ENCODE peak calls at places on chromosomes 16 and 17, in ten cellular contexts. One of them, this sample, is unnamed.

GRCh38 chr16:85259115-85259830 is 147.0 kb upstream of the CIBAR2 start:
- DNase-seq in mucosa of gallbladder: no peak
- DNase-seq in bronchial epithelial cell: no peak
- DNase-seq in effector memory CD8-positive, alpha-beta T cell: no peak
- DNase-seq in EH: no peak
- DNase-seq in kidney epithelial cell: no peak
- DNase-seq in adipocyte: no peak
- DNase-seq in stimulated activated CD4-positive, alpha-beta T cell treated with anti-CD3 and anti-CD28 coated beads, Interleukin-15, amount 100 ng/mL, for 1 hour: no peak
- DNase-seq in activated CD4-positive, CD25-positive, alpha-beta regulatory T cell: no peak
- DNase-seq in Peyer's patch: no peak
- DNase-seq in this sample: no peak

GRCh38 chr16:57988929-57989328 is 11.5 kb downstream of the ZNF319 start:
- DNase-seq in mucosa of gallbladder: no peak
- DNase-seq in EH: no peak
- DNase-seq in effector memory CD8-positive, alpha-beta T cell: no peak
- DNase-seq in Peyer's patch: no peak
- DNase-seq in stimulated activated CD4-positive, alpha-beta T cell treated with anti-CD3 and anti-CD28 coated beads, Interleukin-15, amount 100 ng/mL, for 1 hour: no peak
- DNase-seq in kidney epithelial cell: no peak
- DNase-seq in activated CD4-positive, CD25-positive, alpha-beta regulatory T cell: no peak
- DNase-seq in bronchial epithelial cell: peak
- DNase-seq in adipocyte: no peak
- DNase-seq in this sample: no peak

GRCh38 chr16:10093564-10093963 is 88.7 kb downstream of the GRIN2A start:
- DNase-seq in stimulated activated CD4-positive, alpha-beta T cell treated with anti-CD3 and anti-CD28 coated beads, Interleukin-15, amount 100 ng/mL, for 1 hour: no peak
- DNase-seq in adipocyte: no peak
- DNase-seq in kidney epithelial cell: no peak
- DNase-seq in mucosa of gallbladder: no peak
- DNase-seq in EH: no peak
- DNase-seq in activated CD4-positive, CD25-positive, alpha-beta regulatory T cell: no peak
- DNase-seq in Peyer's patch: no peak
- DNase-seq in effector memory CD8-positive, alpha-beta T cell: no peak
- DNase-seq in bronchial epithelial cell: no peak
- DNase-seq in this sample: peak

GRCh38 chr17:5758651-5759050 is 174.3 kb upstream of the NLRP1 start:
- DNase-seq in bronchial epithelial cell: peak
- DNase-seq in activated CD4-positive, CD25-positive, alpha-beta regulatory T cell: no peak
- DNase-seq in EH: peak
- DNase-seq in effector memory CD8-positive, alpha-beta T cell: no peak
- DNase-seq in mucosa of gallbladder: no peak
- DNase-seq in Peyer's patch: no peak
- DNase-seq in stimulated activated CD4-positive, alpha-beta T cell treated with anti-CD3 and anti-CD28 coated beads, Interleukin-15, amount 100 ng/mL, for 1 hour: no peak
- DNase-seq in kidney epithelial cell: no peak
- DNase-seq in adipocyte: no peak
- DNase-seq in this sample: no peak

GRCh38 chr16:87515475-87516330 is 22.9 kb upstream of the ZCCHC14 start:
- DNase-seq in stimulated activated CD4-positive, alpha-beta T cell treated with anti-CD3 and anti-CD28 coated beads, Interleukin-15, amount 100 ng/mL, for 1 hour: no peak
- DNase-seq in Peyer's patch: no peak
- DNase-seq in EH: no peak
- DNase-seq in mucosa of gallbladder: no peak
- DNase-seq in effector memory CD8-positive, alpha-beta T cell: no peak
- DNase-seq in activated CD4-positive, CD25-positive, alpha-beta regulatory T cell: no peak
- DNase-seq in bronchial epithelial cell: no peak
- DNase-seq in adipocyte: no peak
- DNase-seq in kidney epithelial cell: no peak
- DNase-seq in this sample: no peak

GRCh38 chr16:11202260-11203091 is 53.5 kb downstream of the SOCS1 start:
- DNase-seq in bronchial epithelial cell: peak
- DNase-seq in adipocyte: peak
- DNase-seq in mucosa of gallbladder: no peak
- DNase-seq in kidney epithelial cell: no peak
- DNase-seq in Peyer's patch: no peak
- DNase-seq in EH: peak
- DNase-seq in effector memory CD8-positive, alpha-beta T cell: no peak
- DNase-seq in activated CD4-positive, CD25-positive, alpha-beta regulatory T cell: no peak
- DNase-seq in stimulated activated CD4-positive, alpha-beta T cell treated with anti-CD3 and anti-CD28 coated beads, Interleukin-15, amount 100 ng/mL, for 1 hour: no peak
- DNase-seq in this sample: no peak

GRCh38 chr16:66574081-66574480 is 5.2 kb upstream of the CMTM2 start:
- DNase-seq in bronchial epithelial cell: no peak
- DNase-seq in kidney epithelial cell: no peak
- DNase-seq in mucosa of gallbladder: no peak
- DNase-seq in adipocyte: no peak
- DNase-seq in EH: no peak
- DNase-seq in stimulated activated CD4-positive, alpha-beta T cell treated with anti-CD3 and anti-CD28 coated beads, Interleukin-15, amount 100 ng/mL, for 1 hour: no peak
- DNase-seq in Peyer's patch: no peak
- DNase-seq in effector memory CD8-positive, alpha-beta T cell: no peak
- DNase-seq in activated CD4-positive, CD25-positive, alpha-beta regulatory T cell: no peak
- DNase-seq in this sample: no peak

GRCh38 chr16:68469728-68470460 is 21.6 kb upstream of the SMPD3 start:
- DNase-seq in bronchial epithelial cell: no peak
- DNase-seq in effector memory CD8-positive, alpha-beta T cell: no peak
- DNase-seq in activated CD4-positive, CD25-positive, alpha-beta regulatory T cell: no peak
- DNase-seq in mucosa of gallbladder: no peak
- DNase-seq in Peyer's patch: peak
- DNase-seq in kidney epithelial cell: no peak
- DNase-seq in stimulated activated CD4-positive, alpha-beta T cell treated with anti-CD3 and anti-CD28 coated beads, Interleukin-15, amount 100 ng/mL, for 1 hour: no peak
- DNase-seq in EH: no peak
- DNase-seq in adipocyte: peak
- DNase-seq in this sample: no peak

GRCh38 chr17:56834380-56835258 is 668 bp downstream of the DGKE start:
- DNase-seq in mucosa of gallbladder: peak
- DNase-seq in adipocyte: peak
- DNase-seq in EH: peak
- DNase-seq in activated CD4-positive, CD25-positive, alpha-beta regulatory T cell: peak
- DNase-seq in Peyer's patch: peak
- DNase-seq in stimulated activated CD4-positive, alpha-beta T cell treated with anti-CD3 and anti-CD28 coated beads, Interleukin-15, amount 100 ng/mL, for 1 hour: peak
- DNase-seq in bronchial epithelial cell: peak
- DNase-seq in effector memory CD8-positive, alpha-beta T cell: peak
- DNase-seq in kidney epithelial cell: no peak
- DNase-seq in this sample: peak

GRCh38 chr16:79286646-79287423 is 313.7 kb downstream of the MAF start:
- DNase-seq in Peyer's patch: peak
- DNase-seq in EH: no peak
- DNase-seq in adipocyte: no peak
- DNase-seq in bronchial epithelial cell: no peak
- DNase-seq in stimulated activated CD4-positive, alpha-beta T cell treated with anti-CD3 and anti-CD28 coated beads, Interleukin-15, amount 100 ng/mL, for 1 hour: no peak
- DNase-seq in kidney epithelial cell: no peak
- DNase-seq in mucosa of gallbladder: peak
- DNase-seq in activated CD4-positive, CD25-positive, alpha-beta regulatory T cell: no peak
- DNase-seq in effector memory CD8-positive, alpha-beta T cell: peak
- DNase-seq in this sample: no peak

GRCh38 chr16:5451641-5452040 is 354.0 kb upstream of the EEF2KMT start:
- DNase-seq in bronchial epithelial cell: no peak
- DNase-seq in Peyer's patch: no peak
- DNase-seq in stimulated activated CD4-positive, alpha-beta T cell treated with anti-CD3 and anti-CD28 coated beads, Interleukin-15, amount 100 ng/mL, for 1 hour: no peak
- DNase-seq in effector memory CD8-positive, alpha-beta T cell: no peak
- DNase-seq in EH: no peak
- DNase-seq in adipocyte: no peak
- DNase-seq in activated CD4-positive, CD25-positive, alpha-beta regulatory T cell: no peak
- DNase-seq in mucosa of gallbladder: no peak
- DNase-seq in kidney epithelial cell: no peak
- DNase-seq in this sample: no peak

GRCh38 chr16:72247821-72248253 is 75.9 kb upstream of the PMFBP1 start:
- DNase-seq in bronchial epithelial cell: peak
- DNase-seq in effector memory CD8-positive, alpha-beta T cell: no peak
- DNase-seq in adipocyte: peak
- DNase-seq in activated CD4-positive, CD25-positive, alpha-beta regulatory T cell: no peak
- DNase-seq in kidney epithelial cell: no peak
- DNase-seq in EH: peak
- DNase-seq in stimulated activated CD4-positive, alpha-beta T cell treated with anti-CD3 and anti-CD28 coated beads, Interleukin-15, amount 100 ng/mL, for 1 hour: no peak
- DNase-seq in Peyer's patch: no peak
- DNase-seq in mucosa of gallbladder: no peak
- DNase-seq in this sample: no peak

GRCh38 chr16:82033683-82034300 is 1.3 kb upstream of the HSD17B2 start:
- DNase-seq in bronchial epithelial cell: no peak
- DNase-seq in adipocyte: no peak
- DNase-seq in EH: no peak
- DNase-seq in effector memory CD8-positive, alpha-beta T cell: no peak
- DNase-seq in kidney epithelial cell: no peak
- DNase-seq in activated CD4-positive, CD25-positive, alpha-beta regulatory T cell: no peak
- DNase-seq in mucosa of gallbladder: peak
- DNase-seq in Peyer's patch: no peak
- DNase-seq in stimulated activated CD4-positive, alpha-beta T cell treated with anti-CD3 and anti-CD28 coated beads, Interleukin-15, amount 100 ng/mL, for 1 hour: no peak
- DNase-seq in this sample: no peak

GRCh38 chr17:43994272-43995149 is 9.9 kb upstream of the NAGS start:
- DNase-seq in stimulated activated CD4-positive, alpha-beta T cell treated with anti-CD3 and anti-CD28 coated beads, Interleukin-15, amount 100 ng/mL, for 1 hour: peak
- DNase-seq in activated CD4-positive, CD25-positive, alpha-beta regulatory T cell: no peak
- DNase-seq in Peyer's patch: peak
- DNase-seq in kidney epithelial cell: no peak
- DNase-seq in effector memory CD8-positive, alpha-beta T cell: peak
- DNase-seq in mucosa of gallbladder: peak
- DNase-seq in EH: peak
- DNase-seq in adipocyte: peak
- DNase-seq in bronchial epithelial cell: no peak
- DNase-seq in this sample: peak

GRCh38 chr17:78664476-78665384 is 87.5 kb upstream of the DNAH17 start:
- DNase-seq in mucosa of gallbladder: no peak
- DNase-seq in Peyer's patch: no peak
- DNase-seq in effector memory CD8-positive, alpha-beta T cell: no peak
- DNase-seq in kidney epithelial cell: no peak
- DNase-seq in adipocyte: peak
- DNase-seq in stimulated activated CD4-positive, alpha-beta T cell treated with anti-CD3 and anti-CD28 coated beads, Interleukin-15, amount 100 ng/mL, for 1 hour: no peak
- DNase-seq in EH: peak
- DNase-seq in bronchial epithelial cell: no peak
- DNase-seq in activated CD4-positive, CD25-positive, alpha-beta regulatory T cell: no peak
- DNase-seq in this sample: no peak

GRCh38 chr17:47882695-47883588 is 13.1 kb upstream of the SP2 start:
- DNase-seq in bronchial epithelial cell: no peak
- DNase-seq in kidney epithelial cell: no peak
- DNase-seq in activated CD4-positive, CD25-positive, alpha-beta regulatory T cell: no peak
- DNase-seq in EH: no peak
- DNase-seq in mucosa of gallbladder: no peak
- DNase-seq in adipocyte: no peak
- DNase-seq in stimulated activated CD4-positive, alpha-beta T cell treated with anti-CD3 and anti-CD28 coated beads, Interleukin-15, amount 100 ng/mL, for 1 hour: no peak
- DNase-seq in effector memory CD8-positive, alpha-beta T cell: no peak
- DNase-seq in Peyer's patch: no peak
- DNase-seq in this sample: no peak

GRCh38 chr16:86019446-86020047 is 120.6 kb downstream of the IRF8 start:
- DNase-seq in activated CD4-positive, CD25-positive, alpha-beta regulatory T cell: no peak
- DNase-seq in effector memory CD8-positive, alpha-beta T cell: no peak
- DNase-seq in Peyer's patch: no peak
- DNase-seq in adipocyte: no peak
- DNase-seq in kidney epithelial cell: no peak
- DNase-seq in stimulated activated CD4-positive, alpha-beta T cell treated with anti-CD3 and anti-CD28 coated beads, Interleukin-15, amount 100 ng/mL, for 1 hour: no peak
- DNase-seq in EH: no peak
- DNase-seq in bronchial epithelial cell: no peak
- DNase-seq in mucosa of gallbladder: no peak
- DNase-seq in this sample: no peak

GRCh38 chr16:86337581-86338402 is 172.5 kb upstream of the FOXF1 start:
- DNase-seq in mucosa of gallbladder: no peak
- DNase-seq in stimulated activated CD4-positive, alpha-beta T cell treated with anti-CD3 and anti-CD28 coated beads, Interleukin-15, amount 100 ng/mL, for 1 hour: no peak
- DNase-seq in kidney epithelial cell: no peak
- DNase-seq in activated CD4-positive, CD25-positive, alpha-beta regulatory T cell: no peak
- DNase-seq in Peyer's patch: no peak
- DNase-seq in effector memory CD8-positive, alpha-beta T cell: no peak
- DNase-seq in adipocyte: no peak
- DNase-seq in bronchial epithelial cell: no peak
- DNase-seq in EH: peak
- DNase-seq in this sample: no peak

GRCh38 chr17:307741-308507 is 44.7 kb downstream of the RPH3AL start:
- DNase-seq in mucosa of gallbladder: peak
- DNase-seq in effector memory CD8-positive, alpha-beta T cell: no peak
- DNase-seq in kidney epithelial cell: no peak
- DNase-seq in activated CD4-positive, CD25-positive, alpha-beta regulatory T cell: no peak
- DNase-seq in EH: peak
- DNase-seq in bronchial epithelial cell: no peak
- DNase-seq in stimulated activated CD4-positive, alpha-beta T cell treated with anti-CD3 and anti-CD28 coated beads, Interleukin-15, amount 100 ng/mL, for 1 hour: no peak
- DNase-seq in Peyer's patch: no peak
- DNase-seq in adipocyte: peak
- DNase-seq in this sample: no peak

GRCh38 chr17:62898239-62898864 is 67.7 kb upstream of the TANC2 start:
- DNase-seq in adipocyte: peak
- DNase-seq in bronchial epithelial cell: no peak
- DNase-seq in effector memory CD8-positive, alpha-beta T cell: no peak
- DNase-seq in activated CD4-positive, CD25-positive, alpha-beta regulatory T cell: no peak
- DNase-seq in mucosa of gallbladder: no peak
- DNase-seq in EH: peak
- DNase-seq in stimulated activated CD4-positive, alpha-beta T cell treated with anti-CD3 and anti-CD28 coated beads, Interleukin-15, amount 100 ng/mL, for 1 hour: no peak
- DNase-seq in Peyer's patch: no peak
- DNase-seq in kidney epithelial cell: no peak
- DNase-seq in this sample: no peak

GRCh38 chr17:69516911-69517310 is 102.4 kb downstream of the MAP2K6 start:
- DNase-seq in kidney epithelial cell: no peak
- DNase-seq in mucosa of gallbladder: no peak
- DNase-seq in activated CD4-positive, CD25-positive, alpha-beta regulatory T cell: no peak
- DNase-seq in bronchial epithelial cell: no peak
- DNase-seq in adipocyte: peak
- DNase-seq in EH: no peak
- DNase-seq in effector memory CD8-positive, alpha-beta T cell: no peak
- DNase-seq in stimulated activated CD4-positive, alpha-beta T cell treated with anti-CD3 and anti-CD28 coated beads, Interleukin-15, amount 100 ng/mL, for 1 hour: no peak
- DNase-seq in Peyer's patch: no peak
- DNase-seq in this sample: no peak

GRCh38 chr17:15408803-15409202 is 58.6 kb downstream of the CDRT4 start:
- DNase-seq in bronchial epithelial cell: no peak
- DNase-seq in EH: no peak
- DNase-seq in activated CD4-positive, CD25-positive, alpha-beta regulatory T cell: no peak
- DNase-seq in stimulated activated CD4-positive, alpha-beta T cell treated with anti-CD3 and anti-CD28 coated beads, Interleukin-15, amount 100 ng/mL, for 1 hour: no peak
- DNase-seq in adipocyte: no peak
- DNase-seq in effector memory CD8-positive, alpha-beta T cell: no peak
- DNase-seq in kidney epithelial cell: no peak
- DNase-seq in Peyer's patch: no peak
- DNase-seq in mucosa of gallbladder: no peak
- DNase-seq in this sample: no peak